ENCODE peak calls at places on chromosome 7, in seven cellular contexts. U is fibroblast of mammary gland, I is right atrium auricular region, T is uterus, X is Panc1, A is pancreas, C is brain microvascular endothelial cell. F is an unnamed sample.

GRCh38 chr7:46032353-46032752 is 111.3 kb upstream of the IGFBP3 start:
- DNase-seq in U (no peak), I (no peak), T (no peak), X (no peak), A (no peak), C (no peak), F (no peak)

GRCh38 chr7:127251458-127252379 is 1.0 kb downstream of the GRM8 start:
- DNase-seq in U (no peak), I (no peak), T (no peak), X (no peak), A (peak), C (no peak), F (no peak)

GRCh38 chr7:142556745-142557144 is 192.5 kb upstream of the PRSS1 start:
- DNase-seq in U (peak), I (peak), T (no peak), X (peak), A (no peak), C (peak), F (peak)

GRCh38 chr7:135758531-135758932 is 9.9 kb upstream of the FAM180A start:
- DNase-seq in U (peak), I (peak), T (no peak), X (no peak), A (no peak), C (peak), F (peak)

GRCh38 chr7:72493850-72494661 is 81.9 kb upstream of the CALN1 start:
- DNase-seq in U (peak), I (no peak), T (no peak), X (peak), A (peak), C (peak), F (peak)

GRCh38 chr7:103888603-103889153 is 100.8 kb downstream of the RELN start:
- DNase-seq in U (no peak), I (no peak), T (no peak), X (no peak), A (no peak), C (no peak), F (no peak)

GRCh38 chr7:5270788-5271187 is 12.0 kb upstream of the SLC29A4 start:
- DNase-seq in U (no peak), I (no peak), T (no peak), X (no peak), A (no peak), C (no peak), F (no peak)

GRCh38 chr7:75888464-75889222 is 9.8 kb downstream of the RHBDD2 start:
- DNase-seq in U (no peak), I (no peak), T (no peak), X (no peak), A (no peak), C (no peak), F (no peak)

GRCh38 chr7:68699090-68699711 is 899.1 kb upstream of the AUTS2 start:
- DNase-seq in U (peak), I (no peak), T (no peak), X (no peak), A (no peak), C (peak), F (peak)

GRCh38 chr7:138608292-138608691 is 92.9 kb downstream of the SVOPL start:
- DNase-seq in U (peak), I (no peak), T (no peak), X (no peak), A (peak), C (peak), F (peak)

GRCh38 chr7:27113991-27114866 is 11.7 kb upstream of the HOXA2 start:
- DNase-seq in U (no peak), I (no peak), T (peak), X (no peak), A (no peak), C (no peak), F (peak)

GRCh38 chr7:83941300-83941699 is 253.3 kb downstream of the SEMA3A start:
- DNase-seq in U (no peak), I (no peak), T (no peak), X (no peak), A (no peak), C (no peak), F (no peak)

GRCh38 chr7:69436944-69437343 is 161.3 kb upstream of the AUTS2 start:
- DNase-seq in U (peak), I (no peak), T (no peak), X (no peak), A (no peak), C (no peak), F (peak)

GRCh38 chr7:44637788-44638594 is 31.6 kb downstream of the OGDH start:
- DNase-seq in U (peak), I (peak), T (no peak), X (peak), A (no peak), C (peak), F (peak)

GRCh38 chr7:130560972-130561371 is 69.1 kb downstream of the MEST start:
- DNase-seq in U (peak), I (no peak), T (no peak), X (peak), A (no peak), C (no peak), F (peak)

GRCh38 chr7:112341464-112341863 is 108.8 kb upstream of the IFRD1 start:
- DNase-seq in U (no peak), I (no peak), T (no peak), X (no peak), A (no peak), C (no peak), F (no peak)

GRCh38 chr7:11950281-11950680 is 118.3 kb upstream of the THSD7A start:
- DNase-seq in U (no peak), I (no peak), T (no peak), X (no peak), A (peak), C (no peak), F (no peak)

GRCh38 chr7:5237286-5237685 is 45.5 kb upstream of the SLC29A4 start:
- DNase-seq in U (peak), I (peak), T (peak), X (no peak), A (no peak), C (no peak), F (no peak)

GRCh38 chr7:17013204-17013603 is 131.4 kb upstream of the AGR3 start:
- DNase-seq in U (peak), I (no peak), T (no peak), X (no peak), A (no peak), C (no peak), F (no peak)

GRCh38 chr7:143248781-143249354 is 14.4 kb upstream of the GSTK1 start:
- DNase-seq in U (no peak), I (no peak), T (no peak), X (no peak), A (no peak), C (no peak), F (no peak)

GRCh38 chr7:24756545-24756988 is 697 bp downstream of the GSDME start:
- DNase-seq in U (no peak), I (no peak), T (no peak), X (no peak), A (peak), C (no peak), F (no peak)

GRCh38 chr7:92025260-92025659 is 84.6 kb downstream of the AKAP9 start:
- DNase-seq in U (peak), I (no peak), T (no peak), X (peak), A (no peak), C (peak), F (peak)

GRCh38 chr7:76303829-76304505 is 1.5 kb downstream of the HSPB1 start:
- DNase-seq in U (peak), I (no peak), T (no peak), X (no peak), A (peak), C (no peak), F (peak)

GRCh38 chr7:676972-677385 is 49.5 kb upstream of the DNAAF5 start:
- DNase-seq in U (no peak), I (no peak), T (no peak), X (no peak), A (no peak), C (no peak), F (no peak)

GRCh38 chr7:76074306-76074971 is 26.5 kb downstream of the MDH2 start:
- DNase-seq in U (no peak), I (no peak), T (no peak), X (no peak), A (no peak), C (no peak), F (no peak)

GRCh38 chr7:134691820-134692705 is 45.4 kb downstream of the BPGM start:
- DNase-seq in U (peak), I (no peak), T (peak), X (no peak), A (no peak), C (peak), F (peak)

GRCh38 chr7:127256326-127256725 is 3.6 kb upstream of the GRM8 start:
- DNase-seq in U (no peak), I (no peak), T (no peak), X (no peak), A (no peak), C (no peak), F (no peak)

GRCh38 chr7:149724661-149725425 is 48.5 kb downstream of the ZNF467 start:
- DNase-seq in U (no peak), I (no peak), T (no peak), X (no peak), A (peak), C (no peak), F (no peak)

GRCh38 chr7:26367219-26367711 is 75.6 kb downstream of the SNX10 start:
- DNase-seq in U (no peak), I (no peak), T (no peak), X (no peak), A (no peak), C (no peak), F (no peak)

GRCh38 chr7:131090866-131091692 is 236.6 kb upstream of the MKLN1 start:
- DNase-seq in U (no peak), I (no peak), T (no peak), X (no peak), A (no peak), C (no peak), F (no peak)

GRCh38 chr7:142867398-142868187 is 12.7 kb downstream of the EPHB6 start:
- DNase-seq in U (no peak), I (no peak), T (no peak), X (no peak), A (no peak), C (no peak), F (no peak)

GRCh38 chr7:55271069-55271468 is 94.1 kb upstream of the LANCL2 start:
- DNase-seq in U (peak), I (no peak), T (no peak), X (no peak), A (no peak), C (no peak), F (peak)

GRCh38 chr7:19713676-19714075 is 4.8 kb upstream of the POLR1F start:
- DNase-seq in U (peak), I (no peak), T (no peak), X (peak), A (no peak), C (peak), F (peak)

GRCh38 chr7:102030696-102031095 is 213.3 kb downstream of the CUX1 start:
- DNase-seq in U (no peak), I (no peak), T (no peak), X (no peak), A (peak), C (no peak), F (no peak)

GRCh38 chr7:117728858-117729257 is 144.4 kb downstream of the CTTNBP2 start:
- DNase-seq in U (peak), I (no peak), T (no peak), X (no peak), A (no peak), C (no peak), F (peak)

GRCh38 chr7:114923403-114923713 is 1.5 kb downstream of the MDFIC start:
- DNase-seq in U (no peak), I (no peak), T (no peak), X (no peak), A (no peak), C (no peak), F (no peak)

GRCh38 chr7:77657427-77658331 is 38.6 kb upstream of the RSBN1L start:
- DNase-seq in U (peak), I (no peak), T (no peak), X (no peak), A (no peak), C (no peak), F (peak)

GRCh38 chr7:85184599-85185354 is 2.1 kb downstream of the SEMA3D start:
- DNase-seq in U (peak), I (peak), T (no peak), X (no peak), A (no peak), C (peak), F (peak)

GRCh38 chr7:143416565-143417149 is 8.0 kb upstream of the EPHA1 start:
- DNase-seq in U (peak), I (no peak), T (no peak), X (no peak), A (no peak), C (no peak), F (peak)

DNA sequence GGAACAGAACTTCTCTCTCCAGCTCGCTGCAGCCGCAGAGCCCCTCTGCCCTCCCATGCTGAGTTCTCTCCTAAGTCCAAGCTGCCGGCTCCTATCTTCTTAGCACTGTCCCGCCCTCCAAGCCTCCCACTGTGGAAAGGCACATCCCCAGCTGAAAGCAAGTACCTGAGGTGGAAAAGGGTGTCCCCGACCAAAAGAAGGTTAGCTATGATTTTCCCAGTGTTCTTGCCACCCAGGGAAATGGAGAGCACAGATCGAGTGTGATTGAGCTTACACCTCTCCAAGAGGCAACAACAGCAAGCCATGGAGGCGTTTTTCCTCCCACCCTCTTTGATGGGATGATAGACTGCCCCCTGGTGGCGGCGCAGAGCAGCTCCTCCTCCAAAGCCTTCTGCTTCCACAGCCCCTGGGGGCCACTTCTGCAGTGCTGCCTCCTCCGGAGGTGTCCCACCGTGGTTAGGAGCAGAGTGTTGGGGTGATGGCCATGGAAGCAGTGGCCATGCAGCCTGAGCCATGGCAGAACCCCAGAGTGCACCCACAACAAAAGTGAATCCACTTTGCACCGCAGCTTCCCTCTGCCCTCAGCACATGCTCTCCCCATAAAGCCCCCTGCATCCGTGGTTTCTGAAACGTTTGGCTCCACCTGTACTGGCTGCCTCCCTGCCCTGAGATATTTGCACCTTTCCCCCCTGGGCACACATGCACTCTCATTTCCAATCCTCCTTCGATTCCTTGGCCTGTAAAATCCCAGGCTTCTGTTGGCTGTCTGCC is 143.1 kb upstream of the STK17A start:
- DNase-seq in U (peak), I (no peak), T (peak), X (peak), A (peak), C (peak), F (peak)
- TF ChIP-seq CTCF in U (peak), I (peak), T (peak), X (peak), A (peak), C (peak), F (peak)

DNA sequence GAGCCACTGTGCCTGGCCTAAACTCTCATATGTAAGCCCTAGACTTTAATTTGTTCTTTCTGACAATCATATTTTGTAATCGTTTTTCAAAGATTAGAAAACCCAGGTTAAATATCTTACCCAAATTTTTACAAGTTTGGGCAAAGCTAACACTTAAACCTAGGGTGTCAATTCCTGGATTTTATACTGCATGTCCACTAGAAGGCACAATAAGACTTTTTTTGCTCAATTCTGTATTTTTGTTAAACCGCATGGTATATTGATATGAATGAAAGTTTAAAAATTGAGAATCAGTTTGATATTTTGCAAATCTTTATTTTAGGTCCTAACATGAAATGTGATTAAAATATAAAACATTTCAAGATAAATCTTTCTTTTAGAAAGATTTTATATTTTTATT is 29.3 kb downstream of the DYNC2I1 start:
- DNase-seq in U (peak), I (no peak), T (no peak), X (no peak), A (no peak), C (no peak), F (peak)
- TF ChIP-seq CTCF in U (peak), I (no peak), T (no peak), X (no peak), A (no peak), C (peak), F (peak)

DNA sequence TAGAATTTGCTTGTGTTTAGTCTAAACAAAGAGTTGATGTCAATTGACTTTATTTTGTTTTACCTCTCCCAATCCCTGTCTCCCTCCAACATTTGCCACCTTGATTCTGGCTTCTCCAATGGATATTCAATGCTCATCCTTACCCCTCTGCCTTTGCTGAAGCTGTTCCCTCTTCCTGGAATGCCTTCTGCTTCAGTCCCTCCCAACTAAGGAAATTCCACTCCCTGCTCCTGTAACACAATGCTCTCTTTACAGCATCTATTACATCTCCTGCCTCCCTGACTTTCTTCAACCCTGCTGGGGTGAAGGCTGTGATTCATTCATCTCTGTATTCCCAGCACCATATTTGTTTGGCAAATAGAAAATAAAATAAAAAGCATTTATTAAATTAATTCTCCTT is 34.5 kb upstream of the TAC1 start:
- DNase-seq in U (no peak), I (no peak), T (no peak), X (no peak), A (no peak), C (no peak), F (no peak)
- TF ChIP-seq CTCF in U (no peak), I (no peak), T (no peak), X (no peak), A (no peak), C (no peak), F (no peak)

DNA sequence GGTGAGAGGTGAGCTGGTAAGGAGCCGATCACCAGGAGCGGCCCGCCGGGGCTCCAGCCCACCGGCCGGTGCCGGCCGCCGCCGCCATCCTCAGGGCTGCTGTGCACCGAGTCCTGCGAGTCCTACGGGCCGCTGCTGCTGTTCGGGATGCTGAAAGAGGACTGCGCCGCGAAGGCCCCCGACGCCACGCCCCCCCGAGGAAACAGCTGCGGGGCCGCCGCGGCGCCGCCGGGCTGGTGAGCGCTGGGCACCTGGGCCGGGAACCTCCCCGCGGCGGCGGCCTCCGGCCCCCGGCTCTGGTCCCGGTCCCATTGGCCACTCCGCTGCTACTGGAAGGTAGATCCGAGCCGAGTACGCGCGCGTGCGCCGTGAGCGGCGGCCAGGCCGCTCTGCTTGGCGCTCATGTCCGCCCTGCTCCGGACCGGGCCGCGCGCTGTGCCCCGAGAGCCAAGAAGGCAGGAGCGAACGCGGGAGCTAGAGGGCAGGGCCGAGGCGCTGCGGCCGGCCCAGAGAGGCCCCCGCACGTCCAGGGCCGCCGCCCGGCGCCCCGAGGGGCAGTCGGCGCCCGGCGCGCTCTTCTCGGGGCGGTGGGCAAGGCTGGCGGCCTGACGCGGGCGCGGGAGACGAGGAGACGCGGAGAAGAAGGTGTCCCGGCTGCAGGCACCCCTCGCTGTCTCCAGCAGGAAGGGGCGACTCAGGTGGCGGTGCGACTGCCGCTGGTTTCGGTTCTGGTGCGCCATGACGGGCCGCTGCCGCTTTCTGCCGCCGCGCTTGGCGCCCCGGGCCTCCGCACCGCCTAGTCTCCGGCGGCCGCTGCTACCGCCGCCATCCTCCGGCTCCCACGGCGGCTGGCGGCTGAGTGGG is 121.3 kb upstream of the WIPF3 start:
- DNase-seq in U (peak), I (peak), T (peak), X (no peak), A (peak), C (peak), F (peak)
- TF ChIP-seq CTCF in U (no peak), I (no peak), T (no peak), X (peak), A (no peak), C (no peak), F (no peak)

DNA sequence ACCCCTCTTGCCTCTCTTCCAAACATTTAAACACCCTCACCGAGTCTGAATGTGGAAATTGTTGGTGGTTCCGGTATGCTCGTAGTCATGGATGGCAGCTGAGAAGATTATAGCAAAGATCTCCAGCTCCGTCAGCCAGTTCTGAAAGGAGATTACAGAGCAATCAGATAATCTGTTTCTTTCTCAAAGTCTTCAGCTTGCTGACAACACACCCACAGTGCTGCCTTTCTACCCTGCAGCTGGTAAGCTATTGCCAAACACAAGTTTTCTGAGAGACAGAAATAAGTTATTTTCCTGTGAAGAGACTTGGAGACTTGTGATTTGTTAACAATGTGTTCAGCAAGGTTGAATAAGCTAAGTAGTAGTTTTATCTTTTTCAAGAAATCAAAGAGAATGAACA is 163.6 kb downstream of the PPP1R17 start:
- DNase-seq in U (no peak), I (no peak), T (no peak), X (no peak), A (no peak), C (no peak), F (no peak)
- TF ChIP-seq CTCF in U (no peak), I (no peak), T (no peak), X (no peak), A (no peak), C (no peak), F (no peak)

GRCh38 chr7:2661096-2661449 is 26.9 kb upstream of the AMZ1 start:
- DNase-seq in U (no peak), I (no peak), T (no peak), X (no peak), A (no peak), C (no peak), F (no peak)
- TF ChIP-seq CTCF in U (no peak), I (no peak), T (no peak), X (peak), A (no peak), C (no peak), F (no peak)

F was measured in astrocyte of the spinal cord.